ENCODE peak calls at places on chromosomes 3 and 15, in seven cellular contexts. O is mesenchymal stem cell, E is H1, X is neuronal stem cell, K is trophoblast cell, Q is mesendoderm, R is H9. I is an unnamed sample.

GRCh38 chr3:100082724-100083123 is 31.6 kb downstream of the FILIP1L start:
- DNase-seq in O (no peak), E (no peak), X (no peak), K (no peak), Q (no peak), R (no peak), I (no peak)

GRCh38 chr3:196559826-196560225 is 8.5 kb downstream of the WDR53 start:
- DNase-seq in O (peak; percentile 17), E (no peak), X (no peak), K (no peak), Q (no peak), R (no peak), I (peak; percentile 65)

GRCh38 chr3:4289044-4289443 is 14.1 kb upstream of the SETMAR start:
- DNase-seq in O (no peak), E (no peak), X (no peak), K (no peak), Q (peak; percentile 76), R (no peak), I (no peak)

GRCh38 chr15:70442616-70443321 is 320.6 kb downstream of the UACA start:
- DNase-seq in O (no peak), E (no peak), X (no peak), K (peak; percentile 61), Q (no peak), R (no peak), I (no peak)

GRCh38 chr3:150746791-150747590 is 16.0 kb downstream of the SIAH2 start:
- DNase-seq in O (peak; percentile 69), E (no peak), X (no peak), K (no peak), Q (no peak), R (no peak), I (no peak)

GRCh38 chr3:8851703-8852102 is 82.3 kb upstream of the OXTR start:
- DNase-seq in O (peak; percentile 92), E (no peak), X (no peak), K (peak; percentile 93), Q (no peak), R (no peak), I (peak; percentile 74)

GRCh38 chr3:99808163-99808794 is 9.4 kb upstream of the CMSS1 start:
- DNase-seq in O (peak; percentile 78), E (peak; percentile 73), X (peak; percentile 60), K (peak; percentile 67), Q (peak; percentile 90), R (peak; percentile 71), I (peak; percentile 84)

GRCh38 chr3:124345845-124346244 is 353.9 kb upstream of the ROPN1 start:
- DNase-seq in O (no peak), E (no peak), X (no peak), K (no peak), Q (no peak), R (no peak), I (no peak)

GRCh38 chr3:164521644-164522043 is 556.7 kb downstream of the SI start:
- DNase-seq in O (no peak), E (no peak), X (no peak), K (no peak), Q (peak; percentile 1), R (no peak), I (no peak)

GRCh38 chr3:125186261-125186770 is 26.2 kb downstream of the SLC12A8 start:
- DNase-seq in O (peak; percentile 50), E (peak; percentile 30), X (no peak), K (no peak), Q (no peak), R (no peak), I (peak; percentile 71)

GRCh38 chr3:191792580-191792979 is 331.6 kb downstream of the PYDC2 start:
- DNase-seq in O (no peak), E (no peak), X (no peak), K (no peak), Q (no peak), R (no peak), I (no peak)

GRCh38 chr15:25674948-25675347 is 188.2 kb downstream of the ATP10A start:
- DNase-seq in O (no peak), E (no peak), X (no peak), K (no peak), Q (no peak), R (no peak), I (no peak)

GRCh38 chr15:29331071-29331470 is 61.4 kb upstream of the NSMCE3 start:
- DNase-seq in O (no peak), E (no peak), X (no peak), K (no peak), Q (no peak), R (no peak), I (no peak)

GRCh38 chr3:81936817-81937216 is 175.4 kb upstream of the GBE1 start:
- DNase-seq in O (no peak), E (no peak), X (no peak), K (no peak), Q (peak; percentile 15), R (no peak), I (no peak)

GRCh38 chr3:197501879-197502620 is 53.7 kb downstream of the BDH1 start:
- DNase-seq in O (peak; percentile 66), E (peak; percentile 78), X (peak; percentile 50), K (peak; percentile 33), Q (peak; percentile 91), R (peak; percentile 86), I (peak; percentile 26)

DNA sequence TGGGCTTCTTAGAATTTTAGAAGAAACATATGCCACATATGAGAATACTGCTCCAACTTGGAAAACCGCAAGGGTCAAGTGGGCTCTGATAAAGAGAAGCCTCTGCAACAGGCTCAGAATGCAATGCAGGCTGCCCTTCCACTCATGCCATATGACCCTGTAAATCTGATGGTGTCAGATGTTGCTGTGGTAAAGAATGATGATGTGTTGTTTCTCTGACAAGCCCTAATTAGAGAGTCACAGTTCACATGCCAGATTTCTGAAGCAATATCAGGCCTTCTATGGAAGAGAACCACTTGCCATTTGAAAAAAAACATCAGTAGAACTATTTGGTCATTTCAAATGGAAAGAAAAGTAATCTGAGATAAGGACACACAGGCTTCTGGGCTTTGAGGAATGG is 749.6 kb downstream of the AGBL1 start:
- DNase-seq in O (peak; percentile 2), E (no peak), X (no peak), K (no peak), Q (peak; percentile 21), R (no peak), I (no peak)
- H3K23ac ChIP-seq in O (no peak overlapping the region), E (no peak overlapping the region), X (no peak overlapping the region), K (no peak overlapping the region), Q (no peak overlapping the region), R (no peak overlapping the region), I (no peak overlapping the region)

GRCh38 chr3:138113309-138113708 is 2.1 kb downstream of the DZIP1L start:
- DNase-seq in O (peak; percentile 25), E (no peak), X (no peak), K (no peak), Q (peak; percentile 94), R (peak; percentile 48), I (no peak)

GRCh38 chr3:138118863-138119766 is 3.7 kb upstream of the DZIP1L start:
- DNase-seq in O (peak; percentile 79), E (peak; percentile 94), X (peak; percentile 67), K (peak; percentile 73), Q (peak; percentile 91), R (peak; percentile 92), I (peak; percentile 73)

GRCh38 chr3:138112362-138112761 is 3.0 kb downstream of the DZIP1L start:
- DNase-seq in O (peak; percentile 36), E (no peak), X (no peak), K (no peak), Q (no peak), R (no peak), I (no peak)

GRCh38 chr3:138114988-138115971 is at the start of gene DZIP1L:
- DNase-seq in O (peak; percentile 89), E (peak; percentile 84), X (peak; percentile 76), K (no peak), Q (peak; percentile 91), R (peak; percentile 85), I (peak; percentile 70)

GRCh38 chr3:138114431-138114918 is 933 bp downstream of the DZIP1L start:
- DNase-seq in O (peak; percentile 58), E (peak; percentile 54), X (no peak), K (no peak), Q (peak; percentile 90), R (peak; percentile 47), I (peak; percentile 43)
- H3K23ac ChIP-seq in O (no peak overlapping the region), E (no peak overlapping the region), X (no peak overlapping the region), K (no peak overlapping the region), Q (no peak overlapping the region), R (no peak overlapping the region), I (peak overlapping the region; percentile 98)

DNA sequence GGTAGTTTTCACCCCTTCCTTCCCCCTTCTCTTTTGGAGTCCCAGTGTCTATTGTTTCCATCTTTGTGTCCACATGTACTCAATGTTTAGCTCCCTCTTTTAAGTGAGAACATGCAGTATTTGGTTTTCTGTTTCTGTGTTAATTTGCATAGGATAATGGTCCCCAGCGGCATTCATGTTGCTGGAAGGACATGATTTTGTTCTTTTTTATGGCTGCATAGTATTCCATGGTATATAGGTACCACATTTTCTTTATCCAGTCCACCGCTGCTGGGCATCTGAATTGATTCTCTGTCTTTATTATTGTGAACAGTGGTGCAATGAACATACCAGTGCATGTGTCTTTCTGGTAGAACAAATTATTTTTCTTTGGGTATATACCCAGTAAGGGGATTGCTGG is 7.7 kb upstream of the HDGFL3 start:
- DNase-seq in O (no peak), E (no peak), X (no peak), K (no peak), Q (no peak), R (no peak), I (no peak)
- H3K23ac ChIP-seq in O (no peak overlapping the region), E (no peak overlapping the region), X (no peak overlapping the region), K (no peak overlapping the region), Q (no peak overlapping the region), R (no peak overlapping the region), I (no peak overlapping the region)

DNA sequence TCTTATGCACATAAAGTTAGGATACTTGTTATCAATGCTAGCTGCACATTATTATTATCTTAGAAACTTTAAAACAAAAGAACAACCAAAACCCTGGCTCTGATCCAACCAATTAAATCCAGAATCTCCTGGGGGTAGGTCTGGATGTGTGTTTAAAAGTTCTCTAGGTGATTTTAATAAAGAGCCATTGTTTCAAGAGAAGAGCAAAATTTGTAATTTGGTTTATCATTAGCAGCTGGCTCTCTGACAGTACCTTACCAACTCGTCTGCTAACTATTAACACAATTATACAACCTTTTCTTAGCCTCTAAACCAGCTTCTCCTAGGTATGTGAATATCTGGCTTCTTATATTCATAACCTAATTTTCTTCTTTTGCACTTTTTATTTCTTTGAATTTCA is 68.9 kb downstream of the IFT80 start:
- DNase-seq in O (no peak), E (no peak), X (no peak), K (no peak), Q (no peak), R (no peak), I (no peak)
- H3K23ac ChIP-seq in O (no peak overlapping the region), E (no peak overlapping the region), X (no peak overlapping the region), K (no peak overlapping the region), Q (no peak overlapping the region), R (no peak overlapping the region), I (no peak overlapping the region)